ENCODE peak calls at places on chromosomes 3 and 15, in six cellular contexts. N is neuronal stem cell, V is mesendoderm, A is mesenchymal stem cell, G is H1, P is trophoblast cell. O is an unnamed sample. For H3K79me1, the result is how much of the 10 kb centered on the place peaks cover.

GRCh38 chr3:138113309-138113708 is 2.1 kb downstream of the DZIP1L start:
- DNase-seq in P (no peak), N (no peak), V (peak), A (peak), G (no peak), O (no peak)

GRCh38 chr3:113051827-113052226 is 61.0 kb downstream of the GTPBP8 start:
- DNase-seq in G (no peak), N (no peak), P (no peak), V (peak), A (no peak), O (no peak)

GRCh38 chr15:79308874-79309273 is 2.0 kb upstream of the TMED3 start:
- DNase-seq in N (no peak), A (no peak), V (no peak), G (no peak), P (no peak), O (no peak)

GRCh38 chr3:168476360-168476980 is 380.7 kb upstream of the GOLIM4 start:
- DNase-seq in V (no peak), N (no peak), P (no peak), G (no peak), A (no peak), O (no peak)

GRCh38 chr3:55198554-55198953 is 270.7 kb upstream of the LRTM1 start:
- DNase-seq in V (peak), A (peak), N (no peak), G (no peak), P (peak), O (peak)

GRCh38 chr15:87858651-87859050 is 397.9 kb downstream of the NTRK3 start:
- DNase-seq in N (no peak), A (no peak), P (no peak), V (no peak), G (no peak), O (no peak)

GRCh38 chr3:11668243-11669232 is 24.8 kb upstream of the VGLL4 start:
- DNase-seq in V (peak), G (no peak), A (no peak), P (peak), N (no peak), O (peak)

GRCh38 chr3:171824824-171825221 is 14.5 kb upstream of the PLD1 start:
- DNase-seq in A (peak), V (no peak), P (no peak), N (no peak), G (no peak), O (peak)

GRCh38 chr3:39531681-39532080 is 64.2 kb downstream of the MOBP start:
- DNase-seq in V (no peak), G (no peak), P (no peak), N (no peak), A (peak), O (peak)

GRCh38 chr15:50315814-50316630 is 39.0 kb downstream of the GABPB1 start:
- DNase-seq in P (no peak), N (peak), V (peak), A (peak), G (no peak), O (peak)

GRCh38 chr15:33074942-33075341 is 119.6 kb downstream of the FMN1 start:
- DNase-seq in V (peak), N (no peak), P (peak), A (no peak), G (no peak), O (no peak)

GRCh38 chr15:34754674-34755418 is at the start of gene GJD2:
- DNase-seq in V (peak), A (no peak), P (no peak), N (peak), G (peak), O (no peak)

GRCh38 chr15:40853241-40853890 is 9.5 kb downstream of the SPINT1 start:
- DNase-seq in V (no peak), G (no peak), A (no peak), P (no peak), N (no peak), O (no peak)
- H3K79me1 ChIP-seq in V (under half), G (under half), A (under half), P (under half), N (under half), O (under half)

GRCh38 chr3:38124324-38125122 is 12.4 kb downstream of the ACAA1 start:
- DNase-seq in G (no peak), V (no peak), A (no peak), N (no peak), P (no peak), O (no peak)
- H3K4me3 ChIP-seq in G (no peak), V (no peak), A (no peak), N (no peak), P (no peak), O (no peak)

DNA sequence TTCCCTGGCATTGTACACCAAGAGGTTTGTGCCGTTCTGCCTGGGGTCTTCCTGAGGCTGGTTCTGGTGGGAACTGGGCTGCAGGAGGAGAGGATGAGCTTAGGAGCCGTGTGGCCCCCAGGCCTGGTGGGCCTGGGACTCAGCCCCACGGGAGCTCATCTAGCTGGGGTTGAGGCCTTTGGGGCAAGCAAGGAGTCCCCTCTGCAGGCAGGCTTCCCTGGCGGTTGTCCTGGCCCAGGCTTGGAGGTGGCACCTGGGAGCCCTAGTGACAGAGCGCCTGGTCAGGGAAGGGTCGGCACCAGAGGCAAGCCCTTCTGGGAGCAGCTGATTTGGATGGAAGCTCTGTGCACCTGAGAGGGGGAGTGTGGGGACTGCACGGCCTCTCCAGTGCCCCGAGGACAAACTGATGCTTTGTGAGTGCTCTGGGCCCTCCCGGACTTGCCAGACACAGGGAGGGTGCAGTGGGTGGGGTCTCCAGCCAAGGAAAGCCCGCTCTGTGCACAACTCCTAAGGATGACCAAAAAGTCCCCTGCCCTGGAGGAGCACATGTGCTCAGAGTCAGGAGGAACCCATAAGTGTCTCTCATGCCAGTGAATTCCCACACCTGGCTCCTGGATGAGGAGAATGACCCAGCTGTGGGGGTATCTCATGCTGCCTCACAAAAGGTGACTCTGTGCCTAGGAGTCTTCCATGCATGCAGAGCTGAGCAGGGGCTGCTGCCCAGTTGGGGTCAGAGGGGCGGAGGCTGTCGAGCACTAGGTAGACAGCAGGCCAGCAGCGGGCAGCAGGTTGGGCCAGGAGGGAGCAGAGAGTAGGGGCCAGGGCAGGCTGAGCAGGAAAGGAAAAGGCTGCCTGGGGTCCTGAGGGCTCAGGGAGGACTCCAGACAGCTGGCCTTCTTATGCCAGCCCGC is 2.7 kb downstream of the PAK6 start:
- DNase-seq in V (no peak), A (no peak), P (no peak), G (no peak), N (no peak), O (no peak)
- H3K79me1 ChIP-seq in V (under half), A (under half), P (under half), G (under half), N (under half), O (under half)

GRCh38 chr3:65595997-65596300 is 442.8 kb downstream of the MAGI1 start:
- DNase-seq in V (no peak), P (no peak), A (no peak), G (no peak), N (no peak), O (no peak)

GRCh38 chr3:65595222-65595996 is 443.3 kb downstream of the MAGI1 start:
- DNase-seq in N (no peak), G (no peak), P (no peak), V (peak), A (no peak), O (no peak)

GRCh38 chr3:65597952-65598413 is 440.7 kb downstream of the MAGI1 start:
- DNase-seq in N (peak), V (peak), A (no peak), P (no peak), G (peak), O (no peak)

GRCh38 chr3:65597225-65597951 is 441.3 kb downstream of the MAGI1 start:
- DNase-seq in P (no peak), G (peak), N (peak), A (no peak), V (peak), O (peak)

GRCh38 chr3:65596511-65597224 is 442.1 kb downstream of the MAGI1 start:
- DNase-seq in P (no peak), A (no peak), N (no peak), V (peak), G (no peak), O (no peak)
- H3K4me3 ChIP-seq in P (no peak), A (no peak), N (peak), V (peak), G (peak), O (peak)

GRCh38 chr3:53155763-53156162 is 5.2 kb upstream of the PRKCD start:
- DNase-seq in G (no peak), P (no peak), A (no peak), N (no peak), V (no peak), O (no peak)
- H3K79me1 ChIP-seq in G (under half), P (under half), A (under half), N (under half), V (under half), O (under half)

GRCh38 chr15:63500265-63501250 is 3.8 kb upstream of the USP3 start:
- DNase-seq in A (no peak), V (no peak), N (no peak), P (no peak), G (no peak), O (no peak)
- H3K4me3 ChIP-seq in A (no peak), V (no peak), N (no peak), P (no peak), G (peak), O (peak)